ENCODE peak calls at places on chromosomes 12 and 14, in eight cellular contexts. One of them, this sample, is unnamed.

GRCh38 chr14:70934502-70935134 is 27.4 kb downstream of the PCNX1 start:
- DNase-seq in AG10803: peak
- DNase-seq in uterus: no peak
- DNase-seq in heart right ventricle: no peak
- DNase-seq in IMR-90: peak
- DNase-seq in astrocyte of the spinal cord: peak
- DNase-seq in epithelial cell of esophagus: no peak
- DNase-seq in colonic mucosa: no peak
- DNase-seq in this sample: peak

GRCh38 chr14:94771906-94772468 is 2.1 kb upstream of the GSC start:
- DNase-seq in AG10803: no peak
- DNase-seq in uterus: no peak
- DNase-seq in heart right ventricle: no peak
- DNase-seq in IMR-90: no peak
- DNase-seq in astrocyte of the spinal cord: no peak
- DNase-seq in epithelial cell of esophagus: no peak
- DNase-seq in colonic mucosa: no peak
- DNase-seq in this sample: no peak

GRCh38 chr12:106953352-106954260 is 2.1 kb upstream of the TMEM263 start:
- DNase-seq in AG10803: no peak
- DNase-seq in uterus: peak
- DNase-seq in heart right ventricle: no peak
- DNase-seq in IMR-90: peak
- DNase-seq in astrocyte of the spinal cord: peak
- DNase-seq in epithelial cell of esophagus: no peak
- DNase-seq in colonic mucosa: no peak
- DNase-seq in this sample: peak

GRCh38 chr12:7131502-7131866 is 1.3 kb downstream of the CLSTN3 start:
- DNase-seq in AG10803: no peak
- DNase-seq in uterus: no peak
- DNase-seq in heart right ventricle: no peak
- DNase-seq in IMR-90: no peak
- DNase-seq in astrocyte of the spinal cord: no peak
- DNase-seq in epithelial cell of esophagus: no peak
- DNase-seq in colonic mucosa: no peak
- DNase-seq in this sample: no peak

GRCh38 chr12:61991663-61992062 is 268.5 kb upstream of the USP15 start:
- DNase-seq in AG10803: no peak
- DNase-seq in uterus: no peak
- DNase-seq in heart right ventricle: no peak
- DNase-seq in IMR-90: no peak
- DNase-seq in astrocyte of the spinal cord: no peak
- DNase-seq in epithelial cell of esophagus: no peak
- DNase-seq in colonic mucosa: no peak
- DNase-seq in this sample: no peak

GRCh38 chr12:5901416-5901815 is 43.6 kb downstream of the ANO2 start:
- DNase-seq in AG10803: no peak
- DNase-seq in uterus: no peak
- DNase-seq in heart right ventricle: no peak
- DNase-seq in IMR-90: no peak
- DNase-seq in astrocyte of the spinal cord: no peak
- DNase-seq in epithelial cell of esophagus: no peak
- DNase-seq in colonic mucosa: no peak
- DNase-seq in this sample: no peak

GRCh38 chr14:64801800-64802199 is 77.9 kb downstream of the SPTB start:
- DNase-seq in AG10803: no peak
- DNase-seq in uterus: no peak
- DNase-seq in heart right ventricle: no peak
- DNase-seq in IMR-90: peak
- DNase-seq in astrocyte of the spinal cord: peak
- DNase-seq in epithelial cell of esophagus: peak
- DNase-seq in colonic mucosa: no peak
- DNase-seq in this sample: peak

GRCh38 chr12:122265433-122265832 is 861 bp downstream of the VPS33A start:
- DNase-seq in AG10803: no peak
- DNase-seq in uterus: no peak
- DNase-seq in heart right ventricle: no peak
- DNase-seq in IMR-90: no peak
- DNase-seq in astrocyte of the spinal cord: no peak
- DNase-seq in epithelial cell of esophagus: no peak
- DNase-seq in colonic mucosa: no peak
- DNase-seq in this sample: no peak

GRCh38 chr14:93858896-93859295 is 68.2 kb upstream of the FAM181A start:
- DNase-seq in AG10803: no peak
- DNase-seq in uterus: no peak
- DNase-seq in heart right ventricle: no peak
- DNase-seq in IMR-90: no peak
- DNase-seq in astrocyte of the spinal cord: no peak
- DNase-seq in epithelial cell of esophagus: no peak
- DNase-seq in colonic mucosa: no peak
- DNase-seq in this sample: no peak

GRCh38 chr12:109797905-109798669 is 35.1 kb downstream of the TRPV4 start:
- DNase-seq in AG10803: no peak
- DNase-seq in uterus: no peak
- DNase-seq in heart right ventricle: no peak
- DNase-seq in IMR-90: no peak
- DNase-seq in astrocyte of the spinal cord: no peak
- DNase-seq in epithelial cell of esophagus: no peak
- DNase-seq in colonic mucosa: no peak
- DNase-seq in this sample: no peak

GRCh38 chr12:114499338-114499737 is 93.4 kb upstream of the TBX5 start:
- DNase-seq in AG10803: peak
- DNase-seq in uterus: no peak
- DNase-seq in heart right ventricle: no peak
- DNase-seq in IMR-90: peak
- DNase-seq in astrocyte of the spinal cord: no peak
- DNase-seq in epithelial cell of esophagus: no peak
- DNase-seq in colonic mucosa: no peak
- DNase-seq in this sample: peak

GRCh38 chr14:33679025-33679424 is 271.8 kb downstream of the EGLN3 start:
- DNase-seq in AG10803: no peak
- DNase-seq in uterus: no peak
- DNase-seq in heart right ventricle: no peak
- DNase-seq in IMR-90: no peak
- DNase-seq in astrocyte of the spinal cord: no peak
- DNase-seq in epithelial cell of esophagus: no peak
- DNase-seq in colonic mucosa: no peak
- DNase-seq in this sample: no peak
- TF ChIP-seq CTCF in AG10803: no peak
- TF ChIP-seq CTCF in uterus: no peak
- TF ChIP-seq CTCF in heart right ventricle: no peak
- TF ChIP-seq CTCF in IMR-90: no peak
- TF ChIP-seq CTCF in astrocyte of the spinal cord: no peak
- TF ChIP-seq CTCF in epithelial cell of esophagus: no peak
- TF ChIP-seq CTCF in colonic mucosa: no peak
- TF ChIP-seq CTCF in this sample: no peak

GRCh38 chr14:74242055-74243042 is 3.1 kb downstream of the VSX2 start:
- DNase-seq in AG10803: no peak
- DNase-seq in uterus: no peak
- DNase-seq in heart right ventricle: no peak
- DNase-seq in IMR-90: no peak
- DNase-seq in astrocyte of the spinal cord: peak
- DNase-seq in epithelial cell of esophagus: no peak
- DNase-seq in colonic mucosa: no peak
- DNase-seq in this sample: no peak
- H3K4me3 ChIP-seq in AG10803: no peak
- H3K4me3 ChIP-seq in uterus: no peak
- H3K4me3 ChIP-seq in heart right ventricle: no peak
- H3K4me3 ChIP-seq in IMR-90: no peak
- H3K4me3 ChIP-seq in astrocyte of the spinal cord: no peak
- H3K4me3 ChIP-seq in epithelial cell of esophagus: no peak
- H3K4me3 ChIP-seq in colonic mucosa: no peak
- H3K4me3 ChIP-seq in this sample: no peak

DNA sequence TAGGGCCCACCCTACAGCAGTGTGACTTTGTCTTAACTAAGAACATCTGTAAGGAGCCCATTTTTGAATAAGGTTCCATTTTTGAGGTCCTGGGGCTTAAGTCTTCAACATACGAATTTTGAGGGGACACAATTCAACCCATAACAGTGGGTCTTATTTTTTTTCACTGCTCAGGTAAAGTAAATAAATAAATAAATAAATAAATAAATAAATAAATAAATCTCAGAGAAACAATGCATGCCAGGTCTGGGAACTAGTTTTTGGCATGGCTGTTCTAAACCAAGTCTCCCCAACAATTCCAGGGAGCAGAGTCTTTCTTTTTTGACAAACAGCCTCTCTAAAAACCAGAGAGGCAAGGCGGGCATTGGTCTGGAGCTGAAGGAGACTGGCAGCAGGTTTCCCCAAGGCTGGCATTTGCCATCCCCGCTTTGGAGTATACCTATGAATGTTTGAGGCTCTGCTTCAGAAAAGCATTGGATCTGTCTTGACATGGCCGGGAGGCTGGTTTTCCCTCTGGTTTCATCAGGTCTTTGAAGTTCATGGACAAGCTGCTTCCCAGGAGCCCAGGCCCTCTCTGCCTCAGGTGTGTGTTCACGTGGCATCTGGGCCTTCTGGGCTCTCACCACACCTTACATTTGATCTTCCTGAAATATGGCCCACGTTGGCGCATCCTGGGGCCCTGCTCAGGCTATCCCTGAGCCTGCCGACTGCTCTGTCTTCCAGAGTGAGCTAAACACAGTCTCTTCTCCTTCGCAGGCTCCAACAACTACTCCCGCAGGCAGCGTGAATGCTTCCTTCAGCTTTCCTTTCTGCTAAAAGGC is 545.2 kb downstream of the BCL11B start:
- DNase-seq in AG10803: no peak
- DNase-seq in uterus: no peak
- DNase-seq in heart right ventricle: no peak
- DNase-seq in IMR-90: no peak
- DNase-seq in astrocyte of the spinal cord: no peak
- DNase-seq in epithelial cell of esophagus: no peak
- DNase-seq in colonic mucosa: no peak
- DNase-seq in this sample: no peak
- TF ChIP-seq CTCF in AG10803: no peak
- TF ChIP-seq CTCF in uterus: no peak
- TF ChIP-seq CTCF in heart right ventricle: no peak
- TF ChIP-seq CTCF in IMR-90: no peak
- TF ChIP-seq CTCF in astrocyte of the spinal cord: no peak
- TF ChIP-seq CTCF in epithelial cell of esophagus: no peak
- TF ChIP-seq CTCF in colonic mucosa: no peak
- TF ChIP-seq CTCF in this sample: no peak

DNA sequence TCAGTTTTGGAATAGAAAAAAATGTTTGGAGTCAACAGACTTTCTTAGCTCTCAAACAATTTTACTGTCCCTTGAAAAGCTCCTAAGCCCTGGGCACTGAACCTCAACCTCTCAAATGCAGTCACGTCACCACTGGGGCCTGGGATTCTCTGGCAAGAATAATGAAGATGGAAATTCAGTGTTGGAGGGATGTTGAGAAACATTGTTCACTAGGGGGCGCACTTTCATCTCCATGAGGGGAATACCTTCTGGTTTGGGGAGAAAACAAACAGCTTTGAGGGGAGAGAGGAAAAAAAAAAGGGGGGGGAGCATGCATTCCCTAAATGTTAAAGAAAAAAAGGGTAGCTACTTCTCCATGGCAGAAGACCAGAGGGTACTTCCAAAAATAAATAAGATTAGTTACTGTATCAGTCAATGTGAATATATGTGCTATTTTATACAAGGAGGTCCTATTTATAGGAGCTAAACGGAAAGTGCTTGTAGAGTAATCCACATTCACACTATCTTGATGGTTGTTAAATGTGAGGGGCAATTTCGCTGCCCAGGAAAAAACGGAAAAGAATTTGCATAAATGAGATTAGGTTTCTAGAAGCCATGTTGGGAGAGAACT is 5.8 kb upstream of the TBPL2 start:
- DNase-seq in AG10803: peak
- DNase-seq in uterus: peak
- DNase-seq in heart right ventricle: no peak
- DNase-seq in IMR-90: peak
- DNase-seq in astrocyte of the spinal cord: peak
- DNase-seq in epithelial cell of esophagus: peak
- DNase-seq in colonic mucosa: peak
- DNase-seq in this sample: peak
- H3K4me3 ChIP-seq in AG10803: no peak
- H3K4me3 ChIP-seq in uterus: no peak
- H3K4me3 ChIP-seq in heart right ventricle: no peak
- H3K4me3 ChIP-seq in IMR-90: no peak
- H3K4me3 ChIP-seq in astrocyte of the spinal cord: no peak
- H3K4me3 ChIP-seq in epithelial cell of esophagus: no peak
- H3K4me3 ChIP-seq in colonic mucosa: no peak
- H3K4me3 ChIP-seq in this sample: no peak

GRCh38 chr14:100246809-100247428 is 8.0 kb downstream of the YY1 start:
- DNase-seq in AG10803: peak
- DNase-seq in uterus: no peak
- DNase-seq in heart right ventricle: no peak
- DNase-seq in IMR-90: peak
- DNase-seq in astrocyte of the spinal cord: peak
- DNase-seq in epithelial cell of esophagus: peak
- DNase-seq in colonic mucosa: peak
- DNase-seq in this sample: peak
- TF ChIP-seq CTCF in AG10803: peak
- TF ChIP-seq CTCF in uterus: peak
- TF ChIP-seq CTCF in heart right ventricle: peak
- TF ChIP-seq CTCF in IMR-90: peak
- TF ChIP-seq CTCF in astrocyte of the spinal cord: peak
- TF ChIP-seq CTCF in epithelial cell of esophagus: peak
- TF ChIP-seq CTCF in colonic mucosa: peak
- TF ChIP-seq CTCF in this sample: peak

DNA sequence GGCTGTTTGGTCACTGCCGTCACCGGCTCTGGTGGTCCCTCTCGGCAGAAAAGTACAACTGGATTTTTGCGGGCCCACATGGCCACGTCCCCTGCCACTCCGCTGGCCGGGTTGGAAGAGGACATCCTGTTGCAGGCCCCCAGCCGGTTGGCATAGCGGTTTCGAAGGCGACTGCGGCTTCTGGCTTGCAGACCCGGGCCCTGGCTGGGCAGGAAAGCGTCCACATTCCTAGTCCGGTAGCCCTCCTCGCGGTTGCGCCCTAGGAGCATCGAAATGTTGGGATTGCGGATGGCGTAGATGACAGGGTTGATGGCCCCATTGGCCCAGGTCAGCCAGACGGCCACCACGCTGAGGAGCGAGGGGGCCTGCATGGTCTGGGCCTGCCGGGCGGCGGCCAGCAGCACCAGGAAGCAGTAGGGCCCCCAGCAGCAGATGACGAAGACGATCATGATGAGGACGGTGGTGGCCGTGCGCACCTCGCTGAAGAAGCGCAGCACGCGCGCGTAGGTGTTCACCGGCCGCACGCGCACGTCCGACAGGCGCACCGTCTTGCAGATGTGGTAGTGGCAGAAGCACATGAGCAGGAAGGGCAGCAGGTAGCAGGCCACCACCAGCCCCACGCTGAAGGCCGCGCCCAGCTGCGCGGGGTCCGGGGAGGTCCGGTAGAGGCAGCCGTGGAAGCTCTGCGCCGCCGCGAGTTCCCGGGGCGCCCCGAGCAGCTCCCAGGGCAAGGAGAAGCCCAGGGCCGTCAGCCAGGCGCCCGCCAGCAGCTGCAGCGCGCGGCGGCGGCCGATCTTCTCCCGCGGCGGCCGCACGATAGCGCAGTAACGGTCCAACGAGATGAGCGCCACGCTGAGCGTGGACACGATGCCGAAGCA is 1.2 kb downstream of the GPR135 start:
- DNase-seq in AG10803: peak
- DNase-seq in uterus: no peak
- DNase-seq in heart right ventricle: peak
- DNase-seq in IMR-90: no peak
- DNase-seq in astrocyte of the spinal cord: no peak
- DNase-seq in epithelial cell of esophagus: peak
- DNase-seq in colonic mucosa: no peak
- DNase-seq in this sample: peak
- H3K4me3 ChIP-seq in AG10803: peak
- H3K4me3 ChIP-seq in uterus: peak
- H3K4me3 ChIP-seq in heart right ventricle: peak
- H3K4me3 ChIP-seq in IMR-90: peak
- H3K4me3 ChIP-seq in astrocyte of the spinal cord: peak
- H3K4me3 ChIP-seq in epithelial cell of esophagus: peak
- H3K4me3 ChIP-seq in colonic mucosa: peak
- H3K4me3 ChIP-seq in this sample: peak

GRCh38 chr12:33438890-33439586 is 581 bp downstream of the SYT10 start:
- DNase-seq in AG10803: peak
- DNase-seq in uterus: no peak
- DNase-seq in heart right ventricle: no peak
- DNase-seq in IMR-90: no peak
- DNase-seq in astrocyte of the spinal cord: peak
- DNase-seq in epithelial cell of esophagus: peak
- DNase-seq in colonic mucosa: no peak
- DNase-seq in this sample: peak
- TF ChIP-seq CTCF in AG10803: no peak
- TF ChIP-seq CTCF in uterus: no peak
- TF ChIP-seq CTCF in heart right ventricle: no peak
- TF ChIP-seq CTCF in IMR-90: no peak
- TF ChIP-seq CTCF in astrocyte of the spinal cord: no peak
- TF ChIP-seq CTCF in epithelial cell of esophagus: no peak
- TF ChIP-seq CTCF in colonic mucosa: no peak
- TF ChIP-seq CTCF in this sample: no peak

This sample was measured in choroid plexus epithelial cell.